ENCODE peak calls at places on chromosomes 7 and 10, in nine cellular contexts. O, K, N, D, A, T, E, Q and R are unnamed samples.

GRCh38 chr10:48404646-48405045 is 98.2 kb downstream of the MAPK8 start:
- DNase-seq in O (no peak), K (no peak), N (no peak), D (no peak), A (no peak), T (no peak), E (no peak), Q (no peak), R (no peak)

GRCh38 chr10:110401401-110402076 is 96.2 kb upstream of the DUSP5 start:
- DNase-seq in O (no peak), K (no peak), N (no peak), D (no peak), A (no peak), T (no peak), E (no peak), Q (no peak), R (no peak)

GRCh38 chr10:24440817-24441790 is 232.2 kb downstream of the KIAA1217 start:
- DNase-seq in O (peak; percentile 81), K (no peak), N (no peak), D (peak; percentile 37), A (no peak), T (peak; percentile 68), E (peak; percentile 18), Q (no peak), R (no peak)

GRCh38 chr7:108630002-108630401 is 60.3 kb downstream of the DNAJB9 start:
- DNase-seq in O (peak; percentile 4), K (no peak), N (no peak), D (no peak), A (no peak), T (no peak), E (no peak), Q (no peak), R (no peak)

GRCh38 chr10:117541909-117542705 is 439 bp upstream of the EMX2 start:
- DNase-seq in O (peak; percentile 21), K (no peak), N (no peak), D (peak; percentile 85), A (no peak), T (peak; percentile 9), E (no peak), Q (no peak), R (no peak)

GRCh38 chr7:44258423-44258760 is 57.6 kb downstream of the YKT6 start:
- DNase-seq in O (no peak), K (no peak), N (no peak), D (no peak), A (no peak), T (no peak), E (no peak), Q (no peak), R (no peak)

GRCh38 chr10:59283456-59284082 is 78.8 kb downstream of the FAM13C start:
- DNase-seq in O (no peak), K (no peak), N (no peak), D (no peak), A (no peak), T (no peak), E (no peak), Q (peak; percentile 77), R (no peak)

GRCh38 chr10:1449806-1450205 is 287.5 kb downstream of the ADARB2 start:
- DNase-seq in O (no peak), K (no peak), N (no peak), D (no peak), A (no peak), T (no peak), E (no peak), Q (no peak), R (no peak)

GRCh38 chr10:29259498-29259897 is 29.4 kb upstream of the LYZL1 start:
- DNase-seq in O (no peak), K (no peak), N (no peak), D (no peak), A (no peak), T (no peak), E (no peak), Q (no peak), R (no peak)

GRCh38 chr10:100886099-100886498 is 26.7 kb upstream of the SLF2 start:
- DNase-seq in O (no peak), K (no peak), N (no peak), D (no peak), A (no peak), T (no peak), E (no peak), Q (no peak), R (no peak)

GRCh38 chr7:136857573-136857972 is 10.9 kb upstream of the CHRM2 start:
- DNase-seq in O (peak; percentile 34), K (no peak), N (no peak), D (no peak), A (no peak), T (no peak), E (no peak), Q (no peak), R (no peak)

GRCh38 chr10:1324914-1325313 is 268.7 kb downstream of the WDR37 start:
- DNase-seq in O (no peak), K (no peak), N (no peak), D (no peak), A (no peak), T (no peak), E (no peak), Q (no peak), R (no peak)

GRCh38 chr7:104252409-104253134 is 44.8 kb upstream of the ORC5 start:
- DNase-seq in O (no peak), K (no peak), N (peak; percentile 16), D (no peak), A (no peak), T (no peak), E (no peak), Q (no peak), R (no peak)